ENCODE peak calls at places on chromosomes 4 and X, in seven cellular contexts. V is left lung, N is uterus, K is upper lobe of left lung, I is tibial artery, J is tibial nerve, W is left ventricle myocardium inferior. M is an unnamed sample. For H3K4me1, the result is how much of the 10 kb centered on the place peaks cover.

GRCh38 chr4:174403177-174403543 is 119.1 kb downstream of the HPGD start:
- DNase-seq in I (no peak), N (no peak), W (no peak), V (peak), J (no peak), K (no peak), M (no peak)

GRCh38 chrX:151396042-151396826 is 772 bp upstream of the VMA21 start:
- DNase-seq in I (peak), J (peak), K (no peak), N (no peak), V (no peak), W (peak), M (no peak)

GRCh38 chr4:55386840-55387239 is 8.9 kb upstream of the TMEM165 start:
- DNase-seq in J (no peak), K (no peak), V (no peak), W (no peak), N (no peak), I (no peak), M (no peak)

GRCh38 chr4:152936446-152937279 is 540 bp downstream of the FHDC1 start:
- DNase-seq in I (no peak), N (no peak), J (no peak), V (peak), W (no peak), K (peak), M (peak)

GRCh38 chr4:147019061-147019460 is 73.4 kb upstream of the TTC29 start:
- DNase-seq in J (peak), I (peak), K (no peak), W (peak), V (no peak), N (peak), M (peak)

GRCh38 chrX:7083468-7084396 is 63.8 kb upstream of the STS start:
- DNase-seq in J (no peak), K (no peak), I (no peak), W (no peak), V (no peak), N (no peak), M (no peak)

GRCh38 chr4:53116959-53117358 is 248.9 kb downstream of the SCFD2 start:
- DNase-seq in W (no peak), V (no peak), K (no peak), N (no peak), J (peak), I (no peak), M (no peak)

GRCh38 chr4:169185133-169185956 is 85.4 kb downstream of the SH3RF1 start:
- DNase-seq in W (no peak), N (no peak), I (no peak), K (no peak), J (no peak), V (no peak), M (no peak)

GRCh38 chr4:186939766-186940165 is 216.1 kb upstream of the FAT1 start:
- DNase-seq in J (no peak), K (no peak), N (no peak), W (no peak), V (no peak), I (no peak), M (no peak)

GRCh38 chr4:144360394-144360793 is 219.9 kb upstream of the GYPA start:
- DNase-seq in N (no peak), I (no peak), K (no peak), V (no peak), W (no peak), J (no peak), M (no peak)

GRCh38 chr4:144355809-144356757 is 215.6 kb upstream of the GYPA start:
- DNase-seq in J (peak), I (no peak), K (no peak), V (peak), W (no peak), N (no peak), M (no peak)

GRCh38 chr4:144353240-144353639 is 212.7 kb upstream of the GYPA start:
- DNase-seq in K (no peak), N (no peak), V (no peak), J (no peak), W (no peak), I (no peak), M (no peak)

GRCh38 chr4:144357970-144358369 is 217.5 kb upstream of the GYPA start:
- DNase-seq in I (no peak), V (no peak), W (no peak), J (no peak), N (no peak), K (no peak), M (no peak)

GRCh38 chr4:144356941-144357381 is 216.4 kb upstream of the GYPA start:
- DNase-seq in I (no peak), W (no peak), J (no peak), V (peak), N (no peak), K (no peak), M (no peak)
- H3K4me1 ChIP-seq in I (under half), W (under half), J (under half), V (under half), N (under half), K (under half), M (under half)

DNA sequence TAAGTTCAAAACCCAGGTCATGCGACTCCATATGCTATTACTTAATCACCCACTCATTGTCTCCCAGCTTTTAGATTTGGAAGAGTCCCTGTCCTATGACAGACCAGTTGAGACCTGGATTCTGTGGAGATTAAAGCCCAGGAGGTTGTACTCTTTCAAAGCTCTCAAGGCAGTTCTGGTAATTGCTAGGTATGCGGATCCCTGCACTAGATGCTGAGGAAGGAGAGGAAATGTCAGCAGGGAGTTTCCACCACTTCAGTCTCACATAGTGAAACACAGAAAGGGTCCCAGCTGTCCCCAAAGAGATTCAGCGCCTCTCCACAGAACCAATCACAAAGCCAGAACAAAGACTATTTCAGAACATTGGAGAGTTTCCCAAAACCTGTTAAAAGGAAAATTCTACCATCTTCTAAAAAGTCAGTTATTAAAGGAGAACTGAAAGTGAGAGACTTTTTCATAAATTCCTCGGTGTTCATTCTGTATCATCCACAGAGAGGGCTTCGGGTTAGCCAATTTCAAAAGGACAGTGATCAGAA is 53.4 kb downstream of the IRF2 start:
- DNase-seq in K (no peak), J (no peak), I (no peak), N (no peak), V (no peak), W (no peak), M (no peak)
- H3K4me1 ChIP-seq in K (under half), J (under half), I (under half), N (under half), V (under half), W (half or more), M (half or more)

DNA sequence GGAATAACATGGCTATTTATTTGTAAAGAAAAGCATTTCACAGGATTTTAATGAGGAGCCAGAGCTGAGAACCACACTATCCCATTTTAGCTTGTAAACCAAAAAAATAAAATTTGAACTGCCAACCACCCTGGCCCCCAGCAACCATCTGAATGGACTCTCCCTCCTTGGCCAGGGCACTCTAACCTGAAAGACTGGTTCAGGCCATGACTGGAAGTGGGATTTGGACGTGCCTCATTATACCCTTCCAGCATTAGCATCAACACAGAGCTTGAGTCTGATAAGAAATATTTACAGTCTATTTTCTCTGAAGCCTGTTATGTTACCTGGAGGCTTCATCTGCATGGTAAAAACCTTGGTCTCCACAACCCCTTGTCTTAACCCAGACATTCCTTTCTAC is 30.0 kb downstream of the METAP1 start:
- DNase-seq in W (no peak), N (no peak), K (no peak), J (no peak), V (no peak), I (no peak), M (no peak)
- H3K4me1 ChIP-seq in W (half or more), N (under half), K (under half), J (under half), V (under half), I (under half), M (under half)

DNA sequence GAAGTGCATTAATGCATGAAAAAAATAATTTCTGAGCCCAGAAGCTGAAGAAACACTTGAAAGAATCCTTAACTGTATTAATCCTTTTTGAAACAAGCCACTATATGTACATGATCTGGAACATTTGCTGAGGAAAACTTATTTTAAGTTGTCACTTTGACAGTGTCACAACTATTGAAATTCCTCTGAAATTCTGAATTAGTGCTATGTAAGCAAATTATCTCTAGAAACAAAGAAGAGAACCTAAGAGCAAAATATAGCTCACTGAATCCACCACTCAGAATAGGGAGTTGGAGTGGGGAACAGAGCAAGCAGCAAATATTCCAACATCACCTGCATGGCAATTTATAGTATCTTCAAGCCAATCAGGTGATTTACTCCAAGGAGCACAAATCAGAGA is 34.6 kb upstream of the FAM47C start:
- DNase-seq in J (no peak), K (no peak), N (no peak), W (no peak), V (no peak), I (no peak), M (no peak)
- H3K4me1 ChIP-seq in J (under half), K (under half), N (under half), W (under half), V (under half), I (under half), M (under half)

DNA sequence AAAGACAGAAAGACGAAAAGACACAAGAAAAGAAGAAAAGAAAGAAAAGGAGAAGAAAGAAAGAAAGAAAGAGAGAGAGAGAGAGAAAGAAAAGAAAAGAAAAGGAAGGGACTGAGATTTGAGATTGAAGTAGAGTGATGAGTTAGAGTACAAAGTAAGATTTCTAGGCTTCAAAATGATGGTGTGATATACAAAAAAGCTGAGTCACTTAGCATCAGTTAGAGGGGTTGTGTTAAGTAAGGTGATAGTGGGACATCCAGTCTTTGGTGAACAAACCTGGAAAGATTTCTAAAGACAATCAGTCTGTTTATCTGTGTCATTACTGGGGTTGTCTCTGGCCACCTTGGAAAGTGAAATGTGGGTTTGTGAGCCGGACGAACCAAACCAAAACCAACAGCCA is 13.5 kb downstream of the SLC10A6 start:
- DNase-seq in K (no peak), J (no peak), V (no peak), N (no peak), W (no peak), I (no peak), M (no peak)
- H3K4me1 ChIP-seq in K (under half), J (under half), V (under half), N (under half), W (under half), I (under half), M (under half)

GRCh38 chr4:2799971-2800690 is 7.2 kb downstream of the SH3BP2 start:
- DNase-seq in K (peak), W (peak), I (peak), V (peak), N (peak), J (no peak), M (peak)

GRCh38 chr4:2800691-2801596 is 8.1 kb downstream of the SH3BP2 start:
- DNase-seq in W (peak), K (peak), N (peak), I (peak), V (peak), J (peak), M (peak)

GRCh38 chr4:2798399-2799301 is 5.8 kb downstream of the SH3BP2 start:
- DNase-seq in W (peak), N (peak), K (peak), J (no peak), I (peak), V (peak), M (peak)

GRCh38 chr4:2797545-2798305 is 4.8 kb downstream of the SH3BP2 start:
- DNase-seq in N (peak), V (peak), W (no peak), J (no peak), I (peak), K (peak), M (peak)

DNA sequence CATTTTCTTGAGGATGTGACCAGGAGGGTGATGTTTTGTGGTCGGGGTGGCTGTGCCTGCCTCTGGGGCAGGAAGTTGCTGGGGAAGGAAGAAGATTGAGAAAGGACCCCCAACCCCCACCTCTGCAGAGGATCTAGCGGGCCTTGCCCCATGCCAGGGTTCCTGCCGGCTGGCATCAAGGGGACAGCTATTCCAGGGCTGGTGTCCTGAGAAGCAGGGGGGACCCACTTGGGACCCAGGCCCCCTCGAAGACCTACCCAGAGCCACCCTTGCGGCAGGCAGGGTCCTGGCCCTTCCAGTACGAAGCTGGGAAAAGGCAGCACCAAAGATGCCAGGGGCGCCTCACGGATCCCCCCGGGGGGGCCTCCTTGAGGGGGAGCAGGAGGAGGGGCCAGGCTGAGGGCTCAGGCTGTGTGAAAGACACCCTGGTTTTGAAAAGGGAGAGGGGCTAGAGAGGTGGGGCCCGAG is 6.6 kb downstream of the SH3BP2 start:
- DNase-seq in W (peak), J (no peak), I (peak), N (peak), K (peak), V (peak), M (peak)
- H3K4me1 ChIP-seq in W (half or more), J (half or more), I (under half), N (under half), K (half or more), V (half or more), M (under half)

GRCh38 chr4:110290511-110290910 is 92.1 kb upstream of the ELOVL6 start:
- DNase-seq in I (no peak), K (no peak), J (no peak), V (no peak), N (no peak), W (no peak), M (no peak)
- H3K4me1 ChIP-seq in I (under half), K (under half), J (under half), V (under half), N (under half), W (under half), M (under half)

M was measured in psoas muscle.